ENCODE peak calls at places on chromosomes 2 and 18, in four cellular contexts. One of them, this sample, is unnamed.

GRCh38 chr2:179591690-179592089 is 269.7 kb downstream of the ZNF385B start:
- DNase-seq in ovary: no peak
- DNase-seq in fibroblast of lung: no peak
- DNase-seq in WERI-Rb-1: no peak
- DNase-seq in this sample: no peak

GRCh38 chr2:42545714-42546390 is 22.6 kb upstream of the MTA3 start:
- DNase-seq in ovary: no peak
- DNase-seq in fibroblast of lung: no peak
- DNase-seq in WERI-Rb-1: no peak
- DNase-seq in this sample: no peak

GRCh38 chr2:205775091-205775876 is 93.0 kb downstream of the NRP2 start:
- DNase-seq in ovary: no peak
- DNase-seq in fibroblast of lung: peak
- DNase-seq in WERI-Rb-1: no peak
- DNase-seq in this sample: no peak

GRCh38 chr2:85524567-85524923 is 14.4 kb upstream of the MAT2A start:
- DNase-seq in ovary: no peak
- DNase-seq in fibroblast of lung: no peak
- DNase-seq in WERI-Rb-1: peak
- DNase-seq in this sample: no peak

GRCh38 chr2:145690183-145690582 is 1170.3 kb upstream of the ZEB2 start:
- DNase-seq in ovary: no peak
- DNase-seq in fibroblast of lung: peak
- DNase-seq in WERI-Rb-1: no peak
- DNase-seq in this sample: no peak

GRCh38 chr2:102872388-102872787 is 110.6 kb downstream of the TMEM182 start:
- DNase-seq in ovary: no peak
- DNase-seq in fibroblast of lung: peak
- DNase-seq in WERI-Rb-1: no peak
- DNase-seq in this sample: no peak

GRCh38 chr2:26925100-26925791 is 45.2 kb upstream of the MAPRE3 start:
- DNase-seq in ovary: no peak
- DNase-seq in fibroblast of lung: no peak
- DNase-seq in WERI-Rb-1: no peak
- DNase-seq in this sample: no peak

GRCh38 chr2:192243488-192243887 is 48.8 kb upstream of the TMEFF2 start:
- DNase-seq in ovary: no peak
- DNase-seq in fibroblast of lung: peak
- DNase-seq in WERI-Rb-1: no peak
- DNase-seq in this sample: no peak

GRCh38 chr2:47070155-47070919 is 84.8 kb downstream of the STPG4 start:
- DNase-seq in ovary: peak
- DNase-seq in fibroblast of lung: no peak
- DNase-seq in WERI-Rb-1: no peak
- DNase-seq in this sample: no peak

GRCh38 chr2:19476347-19476746 is 117.9 kb upstream of the OSR1 start:
- DNase-seq in ovary: no peak
- DNase-seq in fibroblast of lung: no peak
- DNase-seq in WERI-Rb-1: no peak
- DNase-seq in this sample: no peak

GRCh38 chr2:108220942-108221541 is 18.7 kb upstream of the SULT1C3 start:
- DNase-seq in ovary: no peak
- DNase-seq in fibroblast of lung: no peak
- DNase-seq in WERI-Rb-1: no peak
- DNase-seq in this sample: peak

GRCh38 chr2:159131882-159132281 is 154.6 kb downstream of the WDSUB1 start:
- DNase-seq in ovary: no peak
- DNase-seq in fibroblast of lung: peak
- DNase-seq in WERI-Rb-1: no peak
- DNase-seq in this sample: no peak

GRCh38 chr18:56726906-56727305 is 75.7 kb downstream of the WDR7 start:
- DNase-seq in ovary: no peak
- DNase-seq in fibroblast of lung: no peak
- DNase-seq in WERI-Rb-1: no peak
- DNase-seq in this sample: no peak

GRCh38 chr18:8366656-8367055 is 242.6 kb upstream of the RAB12 start:
- DNase-seq in ovary: no peak
- DNase-seq in fibroblast of lung: no peak
- DNase-seq in WERI-Rb-1: peak
- DNase-seq in this sample: no peak

GRCh38 chr18:47397671-47398319 is 146.3 kb upstream of the SKOR2 start:
- DNase-seq in ovary: no peak
- DNase-seq in fibroblast of lung: no peak
- DNase-seq in WERI-Rb-1: peak
- DNase-seq in this sample: no peak

GRCh38 chr2:42840760-42841159 is 48.4 kb upstream of the HAAO start:
- DNase-seq in ovary: peak
- DNase-seq in fibroblast of lung: no peak
- DNase-seq in WERI-Rb-1: no peak
- DNase-seq in this sample: no peak

GRCh38 chr2:158501301-158501700 is 44.5 kb downstream of the PKP4 start:
- DNase-seq in ovary: no peak
- DNase-seq in fibroblast of lung: no peak
- DNase-seq in WERI-Rb-1: no peak
- DNase-seq in this sample: peak

GRCh38 chr2:177078416-177078815 is 134.2 kb upstream of the HNRNPA3 start:
- DNase-seq in ovary: no peak
- DNase-seq in fibroblast of lung: no peak
- DNase-seq in WERI-Rb-1: no peak
- DNase-seq in this sample: peak

GRCh38 chr18:74244554-74244953 is 47.2 kb downstream of the CYB5A start:
- DNase-seq in ovary: no peak
- DNase-seq in fibroblast of lung: no peak
- DNase-seq in WERI-Rb-1: no peak
- DNase-seq in this sample: no peak

GRCh38 chr2:48364100-48364499 is 165.9 kb upstream of the STON1 start:
- DNase-seq in ovary: no peak
- DNase-seq in fibroblast of lung: no peak
- DNase-seq in WERI-Rb-1: no peak
- DNase-seq in this sample: no peak

GRCh38 chr18:3152294-3152693 is 67.5 kb downstream of the MYOM1 start:
- DNase-seq in ovary: no peak
- DNase-seq in fibroblast of lung: no peak
- DNase-seq in WERI-Rb-1: no peak
- DNase-seq in this sample: no peak

GRCh38 chr18:24417465-24417864 is 9.0 kb upstream of the IMPACT start:
- DNase-seq in ovary: no peak
- DNase-seq in fibroblast of lung: no peak
- DNase-seq in WERI-Rb-1: no peak
- DNase-seq in this sample: no peak

GRCh38 chr2:112588611-112589045 is 4.2 kb downstream of the CHCHD5 start:
- DNase-seq in ovary: no peak
- DNase-seq in fibroblast of lung: no peak
- DNase-seq in WERI-Rb-1: peak
- DNase-seq in this sample: no peak

GRCh38 chr2:141015339-141016047 is 1115.3 kb downstream of the LRP1B start:
- DNase-seq in ovary: no peak
- DNase-seq in fibroblast of lung: peak
- DNase-seq in WERI-Rb-1: peak
- DNase-seq in this sample: peak

GRCh38 chr2:25743132-25743830 is 69.9 kb upstream of the DTNB start:
- DNase-seq in ovary: no peak
- DNase-seq in fibroblast of lung: no peak
- DNase-seq in WERI-Rb-1: no peak
- DNase-seq in this sample: no peak

GRCh38 chr2:62396880-62397279 is 109.1 kb downstream of the TMEM17 start:
- DNase-seq in ovary: no peak
- DNase-seq in fibroblast of lung: no peak
- DNase-seq in WERI-Rb-1: no peak
- DNase-seq in this sample: no peak

GRCh38 chr2:229620759-229621158 is 93.6 kb downstream of the DNER start:
- DNase-seq in ovary: no peak
- DNase-seq in fibroblast of lung: no peak
- DNase-seq in WERI-Rb-1: no peak
- DNase-seq in this sample: peak

GRCh38 chr18:55301196-55301540 is 286.8 kb downstream of the TCF4 start:
- DNase-seq in ovary: no peak
- DNase-seq in fibroblast of lung: peak
- DNase-seq in WERI-Rb-1: no peak
- DNase-seq in this sample: no peak

GRCh38 chr2:10912796-10913445 is 1.2 kb downstream of the KCNF1 start:
- DNase-seq in ovary: no peak
- DNase-seq in fibroblast of lung: no peak
- DNase-seq in WERI-Rb-1: no peak
- DNase-seq in this sample: no peak

GRCh38 chr2:218032336-218033171 is 29.8 kb upstream of the TNS1 start:
- DNase-seq in ovary: no peak
- DNase-seq in fibroblast of lung: no peak
- DNase-seq in WERI-Rb-1: no peak
- DNase-seq in this sample: no peak

GRCh38 chr2:230927711-230928341 is 2.8 kb upstream of the GPR55 start:
- DNase-seq in ovary: no peak
- DNase-seq in fibroblast of lung: no peak
- DNase-seq in WERI-Rb-1: no peak
- DNase-seq in this sample: no peak

GRCh38 chr2:8239402-8240127 is 442.3 kb upstream of the ID2 start:
- DNase-seq in ovary: no peak
- DNase-seq in fibroblast of lung: no peak
- DNase-seq in WERI-Rb-1: no peak
- DNase-seq in this sample: no peak

GRCh38 chr2:177143444-177143843 is 69.2 kb upstream of the HNRNPA3 start:
- DNase-seq in ovary: no peak
- DNase-seq in fibroblast of lung: peak
- DNase-seq in WERI-Rb-1: no peak
- DNase-seq in this sample: no peak

DNA sequence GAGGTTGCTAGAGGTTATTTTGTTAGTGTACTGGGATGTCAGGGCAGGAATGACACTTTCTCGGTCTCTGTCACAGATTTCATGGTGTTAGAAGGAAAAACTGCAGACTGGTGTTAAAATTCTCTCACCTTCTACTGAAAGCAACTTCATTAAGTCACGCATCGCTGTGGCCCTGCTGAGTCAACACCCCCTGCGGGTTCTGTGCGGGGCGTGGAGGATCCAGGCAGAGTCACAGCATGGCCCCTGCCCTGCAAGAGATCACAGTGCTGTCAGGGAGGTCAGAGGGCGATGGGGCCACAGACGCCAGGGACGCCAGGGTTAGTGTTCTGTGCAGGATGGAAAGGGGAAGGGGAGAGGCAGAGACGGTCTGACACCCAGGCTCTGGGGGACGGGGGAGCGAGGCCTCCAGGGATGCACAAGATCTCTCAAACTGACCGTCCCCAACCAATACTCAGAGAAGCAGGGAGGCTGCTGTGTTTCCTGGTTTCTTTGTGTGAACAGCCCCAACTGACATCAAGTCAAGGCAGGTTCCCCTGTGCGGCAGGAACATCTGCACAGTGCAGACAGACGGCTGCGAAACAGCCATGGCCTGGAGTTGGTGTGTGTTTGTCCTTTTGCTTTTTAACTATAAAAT is 354.9 kb upstream of the SALL3 start:
- DNase-seq in ovary: no peak
- DNase-seq in fibroblast of lung: no peak
- DNase-seq in WERI-Rb-1: peak
- DNase-seq in this sample: no peak
- H3K27ac ChIP-seq in ovary: no peak
- H3K27ac ChIP-seq in fibroblast of lung: no peak
- H3K27ac ChIP-seq in WERI-Rb-1: no peak
- H3K27ac ChIP-seq in this sample: no peak

DNA sequence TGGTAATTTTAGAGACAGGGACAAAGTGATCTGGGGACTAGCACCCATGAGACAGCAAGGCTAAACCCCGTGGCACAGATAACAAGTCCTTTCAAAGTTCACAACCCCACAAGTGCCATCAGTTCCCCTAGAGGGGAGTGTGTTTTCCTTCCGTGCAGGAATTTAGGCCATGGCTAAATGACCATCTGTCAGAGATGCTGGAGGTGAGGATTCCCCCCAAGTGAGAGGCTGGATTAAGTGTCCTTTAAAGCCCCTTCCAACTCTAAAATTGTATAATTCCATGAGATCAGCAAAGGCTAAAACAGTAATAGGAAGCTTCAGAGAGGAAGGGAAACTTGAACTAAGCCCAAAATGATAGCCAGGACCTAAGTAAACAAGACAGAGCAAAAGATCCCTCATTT is 8.7 kb downstream of the FEZ2 start:
- DNase-seq in ovary: no peak
- DNase-seq in fibroblast of lung: no peak
- DNase-seq in WERI-Rb-1: peak
- DNase-seq in this sample: no peak
- H3K27ac ChIP-seq in ovary: no peak
- H3K27ac ChIP-seq in fibroblast of lung: no peak
- H3K27ac ChIP-seq in WERI-Rb-1: no peak
- H3K27ac ChIP-seq in this sample: no peak

GRCh38 chr2:75952173-75952572 is 241.5 kb upstream of the GCFC2 start:
- DNase-seq in ovary: no peak
- DNase-seq in fibroblast of lung: no peak
- DNase-seq in WERI-Rb-1: no peak
- DNase-seq in this sample: no peak
- H3K27ac ChIP-seq in ovary: no peak
- H3K27ac ChIP-seq in fibroblast of lung: no peak
- H3K27ac ChIP-seq in WERI-Rb-1: no peak
- H3K27ac ChIP-seq in this sample: no peak

GRCh38 chr2:121504316-121504715 is 26.4 kb upstream of the RNU4ATAC start:
- DNase-seq in ovary: no peak
- DNase-seq in fibroblast of lung: no peak
- DNase-seq in WERI-Rb-1: no peak
- DNase-seq in this sample: no peak

GRCh38 chr2:121505005-121505404 is 25.7 kb upstream of the RNU4ATAC start:
- DNase-seq in ovary: no peak
- DNase-seq in fibroblast of lung: peak
- DNase-seq in WERI-Rb-1: no peak
- DNase-seq in this sample: no peak

GRCh38 chr2:121502781-121503180 is 27.9 kb upstream of the RNU4ATAC start:
- DNase-seq in ovary: no peak
- DNase-seq in fibroblast of lung: peak
- DNase-seq in WERI-Rb-1: no peak
- DNase-seq in this sample: no peak

GRCh38 chr2:121506621-121507020 is 24.1 kb upstream of the RNU4ATAC start:
- DNase-seq in ovary: no peak
- DNase-seq in fibroblast of lung: no peak
- DNase-seq in WERI-Rb-1: no peak
- DNase-seq in this sample: no peak

GRCh38 chr2:121506187-121506586 is 24.5 kb upstream of the RNU4ATAC start:
- DNase-seq in ovary: no peak
- DNase-seq in fibroblast of lung: no peak
- DNase-seq in WERI-Rb-1: no peak
- DNase-seq in this sample: no peak
- H3K27ac ChIP-seq in ovary: no peak
- H3K27ac ChIP-seq in fibroblast of lung: no peak
- H3K27ac ChIP-seq in WERI-Rb-1: no peak
- H3K27ac ChIP-seq in this sample: no peak